ENCODE peak calls at places on chromosomes 12 and 14, in seven cellular contexts. I is NCI-H460, U is cardiac muscle cell, L is Calu3, W is left kidney, O is choroid plexus epithelial cell, Q is NAMALWA. G is an unnamed sample.

GRCh38 chr12:12548713-12549112 is 13.9 kb downstream of the DUSP16 start:
- DNase-seq in I (no peak), U (no peak), L (no peak), Q (no peak), O (no peak), W (no peak), G (peak; percentile 70)

GRCh38 chr14:54532111-54533012 is 22.7 kb downstream of the CGRRF1 start:
- DNase-seq in O (no peak), I (no peak), L (no peak), U (no peak), W (peak; percentile 58), Q (no peak), G (no peak)

GRCh38 chr12:51521554-51522276 is 69.3 kb upstream of the SCN8A start:
- DNase-seq in W (no peak), Q (no peak), I (no peak), U (no peak), O (peak; percentile 40), L (no peak), G (peak; percentile 22)

GRCh38 chr14:58769766-58770165 is 132.0 kb downstream of the DACT1 start:
- DNase-seq in W (no peak), O (no peak), I (no peak), L (no peak), U (no peak), Q (no peak), G (peak; percentile 43)

GRCh38 chr14:72790887-72791566 is 102.9 kb downstream of the DPF3 start:
- DNase-seq in O (no peak), I (no peak), L (no peak), Q (no peak), U (no peak), W (no peak), G (no peak)

GRCh38 chr12:15485466-15485865 is 163.2 kb downstream of the PTPRO start:
- DNase-seq in O (no peak), W (no peak), U (no peak), Q (no peak), I (no peak), L (no peak), G (no peak)

GRCh38 chr12:2046959-2047358 is 5.8 kb upstream of the CACNA1C start:
- DNase-seq in W (no peak), L (no peak), U (no peak), I (no peak), O (no peak), Q (no peak), G (no peak)

GRCh38 chr12:18151036-18151435 is 61.0 kb upstream of the RERGL start:
- DNase-seq in I (no peak), L (no peak), Q (no peak), O (no peak), U (no peak), W (no peak), G (no peak)

GRCh38 chr12:26919216-26919555 is 18.6 kb downstream of the INTS13 start:
- DNase-seq in U (no peak), W (no peak), Q (no peak), L (no peak), I (no peak), O (no peak), G (no peak)

GRCh38 chr14:55581011-55581806 is 1.2 kb downstream of the KTN1 start:
- DNase-seq in I (no peak), O (peak; percentile 39), U (peak; percentile 63), W (peak; percentile 75), Q (peak; percentile 61), L (peak; percentile 48), G (peak; percentile 77)

GRCh38 chr12:91833780-91834359 is 311.8 kb downstream of the BTG1 start:
- DNase-seq in L (no peak), Q (no peak), W (no peak), I (no peak), O (no peak), U (no peak), G (no peak)

GRCh38 chr14:39265741-39266588 is 32.2 kb downstream of the MIA2 start:
- DNase-seq in O (peak; percentile 42), W (no peak), I (peak; percentile 21), L (no peak), Q (peak; percentile 31), U (peak; percentile 5), G (peak; percentile 56)

GRCh38 chr12:92065664-92066063 is 80.0 kb downstream of the BTG1 start:
- DNase-seq in W (no peak), L (no peak), I (no peak), O (no peak), Q (no peak), U (no peak), G (peak; percentile 21)

GRCh38 chr12:120041386-120042231 is 52.6 kb downstream of the BICDL1 start:
- DNase-seq in I (no peak), L (no peak), W (no peak), Q (no peak), O (peak; percentile 22), U (no peak), G (no peak)

GRCh38 chr12:645563-646071 is 17.6 kb downstream of the NINJ2 start:
- DNase-seq in I (peak; percentile 89), U (peak; percentile 26), O (peak; percentile 51), Q (no peak), L (no peak), W (no peak), G (no peak)

GRCh38 chr12:65832217-65832616 is 7.9 kb downstream of the HMGA2 start:
- DNase-seq in I (no peak), L (no peak), U (no peak), Q (no peak), O (peak; percentile 59), W (no peak), G (no peak)

GRCh38 chr12:466039-466438 is 6.3 kb downstream of the B4GALNT3 start:
- DNase-seq in L (no peak), Q (no peak), O (no peak), I (no peak), W (peak; percentile 73), U (peak; percentile 73), G (no peak)

GRCh38 chr12:89707992-89708792 is 446 bp downstream of the ATP2B1 start:
- DNase-seq in Q (peak; percentile 53), I (no peak), O (peak; percentile 35), L (peak; percentile 31), W (peak; percentile 71), U (no peak), G (peak; percentile 75)

GRCh38 chr12:104457746-104458644 is 1.2 kb downstream of the CHST11 start:
- DNase-seq in W (peak; percentile 72), Q (peak; percentile 47), I (no peak), L (peak; percentile 40), O (no peak), U (peak; percentile 53), G (peak; percentile 34)

GRCh38 chr12:132140918-132141841 is 2.9 kb downstream of the DDX51 start:
- DNase-seq in Q (no peak), O (no peak), L (no peak), I (no peak), U (no peak), W (no peak), G (no peak)

GRCh38 chr14:50047274-50047676 is 69.1 kb downstream of the VCPKMT start:
- DNase-seq in L (peak; percentile 52), Q (no peak), O (no peak), W (peak; percentile 30), I (no peak), U (no peak), G (peak; percentile 15)

GRCh38 chr12:27622436-27623185 is 73.6 kb upstream of the REP15 start:
- DNase-seq in L (no peak), U (no peak), O (no peak), I (no peak), Q (no peak), W (no peak), G (no peak)

GRCh38 chr14:70721542-70721941 is 79.8 kb downstream of the TTC9 start:
- DNase-seq in U (no peak), Q (no peak), L (no peak), O (peak; percentile 28), W (no peak), I (no peak), G (no peak)

GRCh38 chr12:53381739-53382630 is 2.0 kb downstream of the SP1 start:
- DNase-seq in Q (peak; percentile 68), I (peak; percentile 63), U (peak; percentile 37), W (peak; percentile 58), L (peak; percentile 49), O (peak; percentile 67), G (peak; percentile 47)

GRCh38 chr12:111327474-111327873 is 41.4 kb downstream of the PHETA1 start:
- DNase-seq in U (no peak), O (no peak), Q (no peak), I (no peak), L (no peak), W (no peak), G (no peak)

GRCh38 chr12:80261403-80261802 is 162.1 kb downstream of the OTOGL start:
- DNase-seq in U (no peak), Q (no peak), I (no peak), O (no peak), W (no peak), L (no peak), G (no peak)

GRCh38 chr14:66238969-66239368 is 247.2 kb upstream of the CCDC196 start:
- DNase-seq in I (no peak), Q (no peak), U (no peak), O (no peak), W (no peak), L (no peak), G (no peak)

GRCh38 chr12:30417697-30418231 is 277.9 kb downstream of the IPO8 start:
- DNase-seq in O (peak; percentile 74), I (no peak), L (no peak), W (no peak), Q (no peak), U (no peak), G (peak; percentile 70)

GRCh38 chr14:67674480-67675218 is at the start of gene VTI1B:
- DNase-seq in Q (peak; percentile 75), O (peak; percentile 76), I (peak; percentile 62), L (peak; percentile 78), U (peak; percentile 90), W (peak; percentile 95), G (peak; percentile 88)

GRCh38 chr12:7555752-7556151 is 52.2 kb upstream of the CD163 start:
- DNase-seq in I (peak; percentile 3), W (peak; percentile 77), Q (no peak), L (peak; percentile 5), O (peak; percentile 89), U (peak; percentile 51), G (no peak)

GRCh38 chr14:76138758-76139723 is 12.7 kb upstream of the GPATCH2L start:
- DNase-seq in Q (no peak), I (no peak), U (peak; percentile 60), L (no peak), O (no peak), W (peak; percentile 46), G (peak; percentile 82)

GRCh38 chr14:100586153-100586519 is 1.1 kb downstream of the BEGAIN start:
- DNase-seq in U (no peak), I (no peak), Q (no peak), W (no peak), O (no peak), L (no peak), G (no peak)

GRCh38 chr12:102216086-102216691 is 18.6 kb upstream of the PMCH start:
- DNase-seq in I (peak; percentile 21), W (no peak), O (peak; percentile 69), L (no peak), Q (no peak), U (no peak), G (no peak)

GRCh38 chr14:50944647-50945413 is 547 bp upstream of the PYGL start:
- DNase-seq in I (peak; percentile 82), O (peak; percentile 48), W (no peak), L (peak; percentile 47), Q (no peak), U (no peak), G (peak; percentile 87)